ENCODE peak calls at places on chromosome 10, in four cellular contexts. L, X, P and E are unnamed samples.
A peak's percentile ranks its signal among the peaks of the same experiment; 100 is the strongest.

GRCh38 chr10:5534880-5535856 is 10.4 kb downstream of the CALML3 start:
- DNase-seq in L (no peak), X (no peak), P (peak; percentile 86), E (no peak)

GRCh38 chr10:51926336-51926735 is 226.9 kb upstream of the CSTF2T start:
- DNase-seq in L (no peak), X (no peak), P (no peak), E (no peak)

GRCh38 chr10:22002531-22003110 is 909 bp downstream of the DNAJC1 start:
- DNase-seq in L (no peak), X (no peak), P (peak; percentile 72), E (no peak)

GRCh38 chr10:28858641-28859040 is 181.3 kb downstream of the BAMBI start:
- DNase-seq in L (no peak), X (no peak), P (no peak), E (no peak)

GRCh38 chr10:117259279-117259678 is 18.4 kb downstream of the SLC18A2 start:
- DNase-seq in L (no peak), X (no peak), P (no peak), E (no peak)

GRCh38 chr10:122164028-122164601 is 107.0 kb upstream of the BTBD16 start:
- DNase-seq in L (no peak), X (peak; percentile 19), P (peak; percentile 26), E (no peak)

GRCh38 chr10:59880019-59880717 is 26.2 kb downstream of the CCDC6 start:
- DNase-seq in L (no peak), X (no peak), P (no peak), E (no peak)

GRCh38 chr10:79056736-79057391 is 11.9 kb upstream of the ZMIZ1 start:
- DNase-seq in L (no peak), X (no peak), P (no peak), E (peak; percentile 22)

GRCh38 chr10:33421789-33422188 is 87.3 kb upstream of the NRP1 start:
- DNase-seq in L (no peak), X (no peak), P (peak; percentile 96), E (no peak)

GRCh38 chr10:104680467-104681401 is 39.6 kb downstream of the SORCS3 start:
- DNase-seq in L (no peak), X (no peak), P (peak; percentile 4), E (peak; percentile 8)

GRCh38 chr10:124703778-124704427 is 40.3 kb downstream of the FAM53B start:
- DNase-seq in L (no peak), X (peak; percentile 66), P (peak; percentile 41), E (peak; percentile 37)

GRCh38 chr10:23408330-23408976 is 30.4 kb upstream of the OTUD1 start:
- DNase-seq in L (no peak), X (no peak), P (peak; percentile 26), E (no peak)

GRCh38 chr10:12588091-12588850 is 238.9 kb downstream of the CAMK1D start:
- DNase-seq in L (no peak), X (no peak), P (no peak), E (no peak)

GRCh38 chr10:129033354-129033729 is 433.7 kb upstream of the MGMT start:
- DNase-seq in L (no peak), X (no peak), P (no peak), E (no peak)

GRCh38 chr10:4043897-4044296 is 258.9 kb upstream of the KLF6 start:
- DNase-seq in L (no peak), X (no peak), P (no peak), E (no peak)

GRCh38 chr10:44393051-44393630 is 8.2 kb upstream of the CXCL12 start:
- DNase-seq in L (no peak), X (no peak), P (no peak), E (peak; percentile 31)